ENCODE peak calls at places on chromosomes 13 and 19, in six cellular contexts. K is fibroblast of lung; G is pancreas; L is cardiac muscle cell; X is CD8-positive, alpha-beta memory T cell; T is RWPE2. R is an unnamed sample. For H3K9me3 and H3K4me1, the result is how much of the 10 kb centered on the place peaks cover.

GRCh38 chr13:39417131-39417530 is 185.9 kb downstream of the LHFPL6 start:
- DNase-seq in X (no peak), K (no peak), G (no peak), L (peak), T (no peak), R (peak)

GRCh38 chr13:60620611-60621395 is 223.8 kb downstream of the TDRD3 start:
- DNase-seq in G (no peak), T (no peak), L (no peak), X (no peak), K (no peak), R (peak)

GRCh38 chr19:37654118-37654517 is 1.1 kb downstream of the ZFP30 start:
- DNase-seq in X (no peak), K (no peak), T (no peak), G (no peak), L (no peak), R (no peak)

GRCh38 chr19:28027116-28027515 is 1185.8 kb downstream of the UQCRFS1 start:
- DNase-seq in G (no peak), K (no peak), L (no peak), T (no peak), X (no peak), R (no peak)

GRCh38 chr19:3969435-3970312 is 1.2 kb downstream of the DAPK3 start:
- DNase-seq in G (no peak), K (peak), X (no peak), T (peak), L (peak), R (peak)

GRCh38 chr19:52391135-52391534 is 6.5 kb upstream of the ZNF528 start:
- DNase-seq in L (no peak), G (no peak), T (no peak), K (no peak), X (no peak), R (no peak)

GRCh38 chr19:43446746-43447489 is 18.5 kb downstream of the LYPD3 start:
- DNase-seq in L (peak), K (peak), T (no peak), X (peak), G (peak), R (peak)

GRCh38 chr13:94351292-94352000 is 128.0 kb downstream of the DCT start:
- DNase-seq in T (no peak), K (peak), X (no peak), G (no peak), L (no peak), R (peak)

GRCh38 chr19:21709464-21709863 is 57.9 kb downstream of the ZNF100 start:
- DNase-seq in L (no peak), X (no peak), G (no peak), K (no peak), T (no peak), R (no peak)

DNA sequence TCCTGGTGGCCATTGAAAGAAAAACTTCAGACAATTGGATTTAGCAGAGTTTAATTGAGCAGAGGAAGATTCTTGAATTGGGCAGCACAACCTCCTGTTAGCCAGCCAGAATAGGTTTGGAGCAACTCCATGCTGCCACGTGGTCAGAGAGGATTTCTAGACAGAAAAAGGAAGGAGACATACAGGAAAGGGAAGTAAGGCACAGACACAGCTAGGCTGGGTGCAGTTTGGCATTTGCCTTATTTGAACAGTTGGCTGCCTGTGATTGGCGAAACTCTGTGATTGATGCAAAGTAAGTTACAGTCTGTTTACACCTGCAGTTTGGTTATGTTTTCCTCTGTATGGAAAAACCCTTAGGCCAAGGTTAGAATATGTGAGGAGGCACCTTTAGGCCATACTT is 85.8 kb upstream of the SPATA13 start:
- DNase-seq in T (no peak), K (no peak), G (peak), L (no peak), X (no peak), R (no peak)
- H3K9me3 ChIP-seq in T (under half), K (under half), G (under half), L (under half), X (under half), R (under half)

DNA sequence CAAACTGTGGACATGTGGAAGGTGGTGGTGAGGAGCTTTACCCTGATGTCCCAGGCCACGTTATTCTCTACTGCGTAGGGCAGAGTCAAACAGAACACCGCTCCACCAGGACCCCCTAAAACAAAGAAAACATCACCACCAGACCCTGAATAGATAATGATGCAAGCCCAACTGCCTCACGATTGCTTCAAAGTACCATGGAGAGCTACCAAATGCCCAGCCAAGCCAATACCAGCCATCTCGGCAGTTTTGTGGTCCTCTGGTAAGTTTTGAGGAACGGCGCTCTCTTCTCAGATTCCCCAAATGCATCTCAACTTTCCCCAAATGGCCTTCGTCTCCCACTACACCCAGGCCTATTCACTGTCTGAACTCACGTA is 5.6 kb downstream of the RANBP3 start:
- DNase-seq in T (no peak), G (no peak), K (no peak), X (no peak), L (no peak), R (no peak)
- H3K4me1 ChIP-seq in T (under half), G (half or more), K (under half), X (half or more), L (under half), R (under half)

DNA sequence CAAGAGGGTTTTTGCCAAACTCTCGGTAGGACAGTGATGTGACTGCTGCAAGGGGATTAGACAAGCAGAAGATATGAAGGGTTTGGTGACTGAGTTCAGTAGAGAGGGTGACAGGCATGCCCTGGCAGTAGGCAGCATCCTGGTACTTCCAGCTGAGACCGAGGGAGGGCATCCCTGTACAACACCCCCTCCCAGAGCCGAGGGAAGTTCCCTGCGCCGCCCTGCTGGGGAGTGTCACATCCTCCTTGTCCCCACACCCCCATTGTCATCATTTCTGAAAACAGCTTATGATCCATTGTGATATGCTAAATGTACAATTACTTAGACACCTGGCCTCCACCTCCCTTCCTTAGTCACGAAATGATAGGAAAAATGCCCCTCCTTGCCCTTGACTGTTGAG is 14.6 kb downstream of the ZNF544 start:
- DNase-seq in L (no peak), T (no peak), G (no peak), X (no peak), K (no peak), R (no peak)
- H3K9me3 ChIP-seq in L (under half), T (under half), G (under half), X (under half), K (under half), R (under half)

GRCh38 chr19:41325947-41326706 is 16.2 kb downstream of the CCDC97 start:
- DNase-seq in K (peak), T (no peak), L (peak), G (no peak), X (peak), R (peak)

GRCh38 chr19:41328157-41328817 is 18.3 kb downstream of the CCDC97 start:
- DNase-seq in T (no peak), G (no peak), X (no peak), K (peak), L (no peak), R (no peak)

GRCh38 chr19:41328818-41329220 is 18.8 kb downstream of the CCDC97 start:
- DNase-seq in K (no peak), L (no peak), T (no peak), G (no peak), X (no peak), R (no peak)

GRCh38 chr19:41327076-41327475 is 17.1 kb downstream of the CCDC97 start:
- DNase-seq in L (no peak), K (no peak), T (no peak), X (no peak), G (no peak), R (no peak)

DNA sequence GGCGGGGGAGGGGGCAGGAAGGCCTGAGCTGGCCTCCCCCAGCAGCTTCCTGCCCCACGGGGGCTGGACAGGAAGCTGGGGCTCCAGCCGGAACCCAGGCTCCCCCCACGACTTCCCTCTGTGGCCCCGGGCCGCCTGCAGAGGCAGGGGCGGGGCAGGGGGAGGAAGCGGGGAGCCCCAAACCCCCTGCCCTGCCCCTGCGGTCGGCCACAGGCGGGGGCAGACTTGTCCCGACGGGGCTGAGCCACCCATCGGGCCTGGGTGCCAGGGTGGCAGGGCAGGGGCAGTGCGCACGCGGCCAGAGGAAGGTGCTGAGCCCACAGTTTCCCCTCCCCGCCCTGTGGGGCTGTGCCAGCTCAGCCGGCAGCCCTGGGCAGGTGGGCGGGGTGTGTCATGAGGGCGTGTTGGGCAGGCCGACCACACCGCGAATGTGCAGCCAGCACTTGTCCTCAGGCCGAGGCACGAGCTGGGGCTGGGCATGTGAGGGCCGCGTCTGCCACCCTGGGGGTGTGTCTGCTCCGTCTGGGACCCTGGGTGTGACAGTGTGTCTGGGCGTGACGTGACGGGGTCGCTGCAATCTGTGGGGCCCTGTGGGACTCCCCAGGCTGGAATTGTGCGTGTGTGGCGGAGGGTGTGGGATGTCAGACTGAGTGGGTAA is 17.7 kb downstream of the CCDC97 start:
- DNase-seq in X (peak), G (peak), T (peak), L (no peak), K (peak), R (peak)
- H3K4me1 ChIP-seq in X (half or more), G (under half), T (under half), L (under half), K (under half), R (under half)

GRCh38 chr19:56613639-56614038 is 18.5 kb downstream of the ZNF71 start:
- DNase-seq in T (no peak), X (no peak), L (no peak), K (no peak), G (no peak), R (peak)
- H3K9me3 ChIP-seq in T (under half), X (half or more), L (under half), K (under half), G (under half), R (under half)